ENCODE peak calls at places on chromosomes 1 and 21, in nine cellular contexts. One of them, this sample, is unnamed.

GRCh38 chr1:180228648-180229482 is 1.2 kb upstream of the LHX4 start:
- DNase-seq in tibial artery: no peak
- DNase-seq in RWPE2: no peak
- DNase-seq in fibroblast of lung: no peak
- DNase-seq in Panc1: no peak
- DNase-seq in IMR-90: no peak
- DNase-seq in brain microvascular endothelial cell: no peak
- DNase-seq in heart right ventricle: no peak
- DNase-seq in breast epithelium: no peak
- DNase-seq in this sample: no peak

GRCh38 chr1:106678661-106679060 is 377.8 kb upstream of the PRMT6 start:
- DNase-seq in tibial artery: no peak
- DNase-seq in RWPE2: no peak
- DNase-seq in fibroblast of lung: no peak
- DNase-seq in Panc1: no peak
- DNase-seq in IMR-90: no peak
- DNase-seq in brain microvascular endothelial cell: no peak
- DNase-seq in heart right ventricle: no peak
- DNase-seq in breast epithelium: no peak
- DNase-seq in this sample: no peak

GRCh38 chr1:219507432-219507831 is 105.5 kb downstream of the ZC3H11B start:
- DNase-seq in tibial artery: no peak
- DNase-seq in RWPE2: no peak
- DNase-seq in fibroblast of lung: peak; percentile 20
- DNase-seq in Panc1: no peak
- DNase-seq in IMR-90: no peak
- DNase-seq in brain microvascular endothelial cell: no peak
- DNase-seq in heart right ventricle: no peak
- DNase-seq in breast epithelium: no peak
- DNase-seq in this sample: no peak

GRCh38 chr1:180837025-180837424 is 75.7 kb upstream of the KIAA1614 start:
- DNase-seq in tibial artery: no peak
- DNase-seq in RWPE2: no peak
- DNase-seq in fibroblast of lung: no peak
- DNase-seq in Panc1: no peak
- DNase-seq in IMR-90: no peak
- DNase-seq in brain microvascular endothelial cell: no peak
- DNase-seq in heart right ventricle: no peak
- DNase-seq in breast epithelium: no peak
- DNase-seq in this sample: no peak

GRCh38 chr21:43834146-43834905 is 30.7 kb upstream of the AGPAT3 start:
- DNase-seq in tibial artery: no peak
- DNase-seq in RWPE2: no peak
- DNase-seq in fibroblast of lung: no peak
- DNase-seq in Panc1: no peak
- DNase-seq in IMR-90: no peak
- DNase-seq in brain microvascular endothelial cell: no peak
- DNase-seq in heart right ventricle: no peak
- DNase-seq in breast epithelium: no peak
- DNase-seq in this sample: no peak

GRCh38 chr1:160884579-160884978 is 401 bp downstream of the ITLN1 start:
- DNase-seq in tibial artery: no peak
- DNase-seq in RWPE2: no peak
- DNase-seq in fibroblast of lung: no peak
- DNase-seq in Panc1: no peak
- DNase-seq in IMR-90: no peak
- DNase-seq in brain microvascular endothelial cell: no peak
- DNase-seq in heart right ventricle: no peak
- DNase-seq in breast epithelium: no peak
- DNase-seq in this sample: no peak

GRCh38 chr1:24236170-24237045 is 49.3 kb upstream of the IFNLR1 start:
- DNase-seq in tibial artery: no peak
- DNase-seq in RWPE2: peak; percentile 81
- DNase-seq in fibroblast of lung: peak; percentile 65
- DNase-seq in Panc1: peak; percentile 74
- DNase-seq in IMR-90: peak; percentile 47
- DNase-seq in brain microvascular endothelial cell: no peak
- DNase-seq in heart right ventricle: no peak
- DNase-seq in breast epithelium: no peak
- DNase-seq in this sample: no peak

GRCh38 chr1:10870493-10871096 is 74.1 kb upstream of the CASZ1 start:
- DNase-seq in tibial artery: no peak
- DNase-seq in RWPE2: no peak
- DNase-seq in fibroblast of lung: no peak
- DNase-seq in Panc1: no peak
- DNase-seq in IMR-90: no peak
- DNase-seq in brain microvascular endothelial cell: no peak
- DNase-seq in heart right ventricle: no peak
- DNase-seq in breast epithelium: no peak
- DNase-seq in this sample: no peak

GRCh38 chr1:9424278-9424677 is 115.0 kb upstream of the SLC25A33 start:
- DNase-seq in tibial artery: no peak
- DNase-seq in RWPE2: no peak
- DNase-seq in fibroblast of lung: no peak
- DNase-seq in Panc1: no peak
- DNase-seq in IMR-90: no peak
- DNase-seq in brain microvascular endothelial cell: no peak
- DNase-seq in heart right ventricle: no peak
- DNase-seq in breast epithelium: no peak
- DNase-seq in this sample: no peak

GRCh38 chr1:28147264-28148094 is 29.0 kb downstream of the PTAFR start:
- DNase-seq in tibial artery: no peak
- DNase-seq in RWPE2: no peak
- DNase-seq in fibroblast of lung: no peak
- DNase-seq in Panc1: no peak
- DNase-seq in IMR-90: no peak
- DNase-seq in brain microvascular endothelial cell: no peak
- DNase-seq in heart right ventricle: no peak
- DNase-seq in breast epithelium: no peak
- DNase-seq in this sample: no peak

GRCh38 chr1:165067829-165068228 is 288.7 kb downstream of the LMX1A start:
- DNase-seq in tibial artery: no peak
- DNase-seq in RWPE2: no peak
- DNase-seq in fibroblast of lung: no peak
- DNase-seq in Panc1: no peak
- DNase-seq in IMR-90: no peak
- DNase-seq in brain microvascular endothelial cell: no peak
- DNase-seq in heart right ventricle: no peak
- DNase-seq in breast epithelium: no peak
- DNase-seq in this sample: no peak

GRCh38 chr21:38493549-38494253 is 4.6 kb downstream of the ERG start:
- DNase-seq in tibial artery: no peak
- DNase-seq in RWPE2: no peak
- DNase-seq in fibroblast of lung: no peak
- DNase-seq in Panc1: no peak
- DNase-seq in IMR-90: no peak
- DNase-seq in brain microvascular endothelial cell: no peak
- DNase-seq in heart right ventricle: no peak
- DNase-seq in breast epithelium: no peak
- DNase-seq in this sample: peak; percentile 72

GRCh38 chr1:172761581-172762025 is 102.7 kb downstream of the FASLG start:
- DNase-seq in tibial artery: no peak
- DNase-seq in RWPE2: no peak
- DNase-seq in fibroblast of lung: peak; percentile 53
- DNase-seq in Panc1: no peak
- DNase-seq in IMR-90: peak; percentile 50
- DNase-seq in brain microvascular endothelial cell: peak; percentile 26
- DNase-seq in heart right ventricle: no peak
- DNase-seq in breast epithelium: no peak
- DNase-seq in this sample: no peak

GRCh38 chr1:7019510-7019909 is 234.3 kb downstream of the CAMTA1 start:
- DNase-seq in tibial artery: no peak
- DNase-seq in RWPE2: no peak
- DNase-seq in fibroblast of lung: no peak
- DNase-seq in Panc1: no peak
- DNase-seq in IMR-90: no peak
- DNase-seq in brain microvascular endothelial cell: no peak
- DNase-seq in heart right ventricle: no peak
- DNase-seq in breast epithelium: no peak
- DNase-seq in this sample: no peak

DNA sequence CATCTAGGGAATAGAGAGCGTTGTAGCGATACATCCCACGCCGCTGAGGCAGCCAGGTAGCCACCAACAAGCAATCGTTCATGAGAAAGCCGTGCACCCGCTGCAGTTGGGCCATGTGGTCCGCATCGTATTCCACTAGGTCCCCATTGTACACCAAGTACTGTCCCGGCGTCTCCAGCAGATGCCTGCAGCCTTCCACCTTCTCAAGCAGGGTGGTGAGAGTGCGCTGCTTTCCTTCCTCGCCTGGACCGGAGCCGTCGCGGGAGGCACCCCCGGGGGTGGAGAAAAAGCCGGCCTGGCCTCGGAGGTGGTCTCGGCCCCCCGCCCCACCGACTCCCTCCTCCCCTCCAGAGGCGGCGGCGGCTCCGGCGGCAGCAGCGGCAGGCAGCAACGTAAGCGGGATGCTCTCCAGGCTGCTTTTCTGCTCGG is 595 bp downstream of the EXOC8 start:
- DNase-seq in tibial artery: no peak
- DNase-seq in RWPE2: no peak
- DNase-seq in fibroblast of lung: no peak
- DNase-seq in Panc1: no peak
- DNase-seq in IMR-90: no peak
- DNase-seq in brain microvascular endothelial cell: no peak
- DNase-seq in heart right ventricle: peak; percentile 35
- DNase-seq in breast epithelium: peak; percentile 56
- DNase-seq in this sample: peak; percentile 81
- H3K27me3 ChIP-seq in tibial artery: no peaks in the 10 kb centered on the region
- H3K27me3 ChIP-seq in RWPE2: no peaks in the 10 kb centered on the region
- H3K27me3 ChIP-seq in fibroblast of lung: no peaks in the 10 kb centered on the region
- H3K27me3 ChIP-seq in Panc1: no peaks in the 10 kb centered on the region
- H3K27me3 ChIP-seq in IMR-90: no peaks in the 10 kb centered on the region
- H3K27me3 ChIP-seq in brain microvascular endothelial cell: no peaks in the 10 kb centered on the region
- H3K27me3 ChIP-seq in heart right ventricle: no peaks in the 10 kb centered on the region
- H3K27me3 ChIP-seq in breast epithelium: no peaks in the 10 kb centered on the region
- H3K27me3 ChIP-seq in this sample: no peaks in the 10 kb centered on the region

GRCh38 chr1:184472117-184472516 is 85.3 kb downstream of the C1orf21 start:
- DNase-seq in tibial artery: no peak
- DNase-seq in RWPE2: no peak
- DNase-seq in fibroblast of lung: no peak
- DNase-seq in Panc1: no peak
- DNase-seq in IMR-90: no peak
- DNase-seq in brain microvascular endothelial cell: no peak
- DNase-seq in heart right ventricle: no peak
- DNase-seq in breast epithelium: no peak
- DNase-seq in this sample: no peak
- H3K4me3 ChIP-seq in tibial artery: no peak overlapping the region
- H3K4me3 ChIP-seq in RWPE2: no peak overlapping the region
- H3K4me3 ChIP-seq in fibroblast of lung: no peak overlapping the region
- H3K4me3 ChIP-seq in Panc1: no peak overlapping the region
- H3K4me3 ChIP-seq in IMR-90: no peak overlapping the region
- H3K4me3 ChIP-seq in brain microvascular endothelial cell: no peak overlapping the region
- H3K4me3 ChIP-seq in heart right ventricle: no peak overlapping the region
- H3K4me3 ChIP-seq in breast epithelium: no peak overlapping the region
- H3K4me3 ChIP-seq in this sample: no peak overlapping the region

DNA sequence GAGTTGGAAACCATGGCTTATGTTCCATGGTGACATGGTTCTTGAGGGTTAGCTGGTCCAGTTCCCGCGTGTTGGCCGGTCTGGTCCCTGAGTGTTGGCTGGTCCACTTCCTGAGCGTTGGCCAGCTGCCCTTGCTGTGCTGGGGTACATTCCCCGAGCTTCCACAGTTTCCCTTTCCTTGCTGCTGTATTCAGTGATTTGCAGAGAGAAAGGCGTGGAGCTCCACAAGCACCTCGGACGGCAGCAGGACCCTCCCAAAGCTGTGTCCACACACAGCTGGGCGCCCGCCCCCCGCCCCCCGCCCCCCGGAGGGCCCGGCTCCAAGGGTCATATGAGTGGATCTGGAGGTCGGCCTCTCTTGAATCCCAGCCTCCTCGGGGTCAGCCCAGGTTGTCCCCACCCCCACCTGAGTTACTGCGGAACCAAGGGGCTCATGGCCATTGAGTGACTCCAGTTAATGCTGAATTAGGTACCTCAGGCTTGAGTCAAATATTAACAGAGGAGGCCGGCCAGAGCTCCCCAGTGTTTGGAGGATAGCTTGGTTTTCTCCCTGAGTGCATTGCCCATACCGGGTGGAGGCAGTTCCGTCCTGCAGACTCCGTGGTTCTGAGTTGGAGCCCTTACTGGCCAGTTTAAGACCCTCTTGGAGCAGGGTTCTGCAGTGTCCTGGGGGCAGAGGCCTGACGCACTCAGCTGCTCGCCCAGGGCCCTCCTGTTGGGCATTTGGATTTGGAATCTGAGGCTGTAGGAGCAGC is 18.4 kb downstream of the COL18A1 start:
- DNase-seq in tibial artery: no peak
- DNase-seq in RWPE2: peak; percentile 34
- DNase-seq in fibroblast of lung: no peak
- DNase-seq in Panc1: no peak
- DNase-seq in IMR-90: no peak
- DNase-seq in brain microvascular endothelial cell: no peak
- DNase-seq in heart right ventricle: peak; percentile 8
- DNase-seq in breast epithelium: no peak
- DNase-seq in this sample: peak; percentile 66
- H3K27me3 ChIP-seq in tibial artery: no peaks in the 10 kb centered on the region
- H3K27me3 ChIP-seq in RWPE2: no peaks in the 10 kb centered on the region
- H3K27me3 ChIP-seq in fibroblast of lung: no peaks in the 10 kb centered on the region
- H3K27me3 ChIP-seq in Panc1: no peaks in the 10 kb centered on the region
- H3K27me3 ChIP-seq in IMR-90: no peaks in the 10 kb centered on the region
- H3K27me3 ChIP-seq in brain microvascular endothelial cell: no peaks in the 10 kb centered on the region
- H3K27me3 ChIP-seq in heart right ventricle: no peaks in the 10 kb centered on the region
- H3K27me3 ChIP-seq in breast epithelium: no peaks in the 10 kb centered on the region
- H3K27me3 ChIP-seq in this sample: no peaks in the 10 kb centered on the region

GRCh38 chr1:246691622-246692495 is 32.4 kb upstream of the SCCPDH start:
- DNase-seq in tibial artery: no peak
- DNase-seq in RWPE2: no peak
- DNase-seq in fibroblast of lung: no peak
- DNase-seq in Panc1: no peak
- DNase-seq in IMR-90: no peak
- DNase-seq in brain microvascular endothelial cell: no peak
- DNase-seq in heart right ventricle: no peak
- DNase-seq in breast epithelium: no peak
- DNase-seq in this sample: no peak
- H3K4me3 ChIP-seq in tibial artery: no peak overlapping the region
- H3K4me3 ChIP-seq in RWPE2: no peak overlapping the region
- H3K4me3 ChIP-seq in fibroblast of lung: no peak overlapping the region
- H3K4me3 ChIP-seq in Panc1: no peak overlapping the region
- H3K4me3 ChIP-seq in IMR-90: no peak overlapping the region
- H3K4me3 ChIP-seq in brain microvascular endothelial cell: no peak overlapping the region
- H3K4me3 ChIP-seq in heart right ventricle: no peak overlapping the region
- H3K4me3 ChIP-seq in breast epithelium: no peak overlapping the region
- H3K4me3 ChIP-seq in this sample: no peak overlapping the region

This sample was measured in aorta.